ENCODE peak calls at places on chromosomes 13 and 19, in six cellular contexts. V, H, A, W, I and T are unnamed samples. For H3K27me3, the result is how much of the 10 kb centered on the place peaks cover.

GRCh38 chr13:113559061-113559460 is 25.5 kb upstream of the TFDP1 start:
- DNase-seq in V (no peak), H (no peak), A (no peak), W (no peak), I (no peak), T (no peak)

GRCh38 chr19:15432018-15432494 is 13.3 kb upstream of the AKAP8L start:
- DNase-seq in V (no peak), H (no peak), A (no peak), W (no peak), I (no peak), T (no peak)

GRCh38 chr13:112966776-112967175 is 2.2 kb upstream of the MCF2L start:
- DNase-seq in V (no peak), H (no peak), A (no peak), W (peak), I (peak), T (no peak)

GRCh38 chr19:33740811-33741396 is 55.8 kb upstream of the KCTD15 start:
- DNase-seq in V (no peak), H (peak), A (no peak), W (no peak), I (no peak), T (no peak)

GRCh38 chr13:109243311-109243951 is 543.0 kb downstream of the IRS2 start:
- DNase-seq in V (peak), H (peak), A (no peak), W (no peak), I (no peak), T (no peak)

GRCh38 chr13:26923824-26924605 is 163.4 kb upstream of the GPR12 start:
- DNase-seq in V (no peak), H (peak), A (no peak), W (no peak), I (no peak), T (no peak)

GRCh38 chr13:50513528-50513863 is 330.0 kb downstream of the DLEU7 start:
- DNase-seq in V (no peak), H (no peak), A (no peak), W (no peak), I (no peak), T (no peak)

GRCh38 chr13:94646904-94647303 is 45.2 kb downstream of the GPR180 start:
- DNase-seq in V (no peak), H (no peak), A (no peak), W (no peak), I (no peak), T (no peak)

GRCh38 chr13:108917581-108917980 is 288.2 kb downstream of the MYO16 start:
- DNase-seq in V (no peak), H (no peak), A (no peak), W (no peak), I (no peak), T (no peak)

GRCh38 chr13:75219479-75220237 is 262.3 kb downstream of the TBC1D4 start:
- DNase-seq in V (peak), H (peak), A (peak), W (peak), I (peak), T (peak)

GRCh38 chr13:45015300-45015699 is 26.0 kb downstream of the GPALPP1 start:
- DNase-seq in V (no peak), H (no peak), A (no peak), W (no peak), I (no peak), T (no peak)

GRCh38 chr13:27533155-27533643 is 82.8 kb upstream of the MTIF3 start:
- DNase-seq in V (peak), H (peak), A (no peak), W (peak), I (peak), T (no peak)

GRCh38 chr19:7450243-7451223 is 38.3 kb downstream of the PEX11G start:
- DNase-seq in V (peak), H (no peak), A (no peak), W (no peak), I (no peak), T (no peak)

GRCh38 chr13:112619730-112620639 is 32.0 kb upstream of the TUBGCP3 start:
- DNase-seq in V (no peak), H (no peak), A (no peak), W (no peak), I (no peak), T (no peak)

GRCh38 chr19:3094638-3095374 is 644 bp downstream of the GNA11 start:
- DNase-seq in V (no peak), H (no peak), A (no peak), W (no peak), I (no peak), T (no peak)

GRCh38 chr19:22882797-22883196 is 50.7 kb downstream of the ZNF723 start:
- DNase-seq in V (no peak), H (no peak), A (no peak), W (no peak), I (no peak), T (no peak)

GRCh38 chr13:46403851-46404731 is 17.0 kb upstream of the RUBCNL start:
- DNase-seq in V (no peak), H (no peak), A (no peak), W (no peak), I (no peak), T (no peak)

GRCh38 chr19:49337267-49338022 is 2.2 kb downstream of the CD37 start:
- DNase-seq in V (no peak), H (no peak), A (no peak), W (no peak), I (no peak), T (no peak)

GRCh38 chr19:53874384-53874995 is 6.8 kb downstream of the MYADM start:
- DNase-seq in V (no peak), H (no peak), A (no peak), W (no peak), I (no peak), T (no peak)
- H3K4me3 ChIP-seq in V (no peak), H (no peak), A (no peak), W (no peak), I (no peak), T (no peak)

GRCh38 chr13:97229699-97230098 is 7.6 kb downstream of the MBNL2 start:
- DNase-seq in V (no peak), H (no peak), A (no peak), W (no peak), I (no peak), T (no peak)
- H3K27me3 ChIP-seq in V (under half), H (under half), A (under half), W (under half), I (under half), T (under half)

DNA sequence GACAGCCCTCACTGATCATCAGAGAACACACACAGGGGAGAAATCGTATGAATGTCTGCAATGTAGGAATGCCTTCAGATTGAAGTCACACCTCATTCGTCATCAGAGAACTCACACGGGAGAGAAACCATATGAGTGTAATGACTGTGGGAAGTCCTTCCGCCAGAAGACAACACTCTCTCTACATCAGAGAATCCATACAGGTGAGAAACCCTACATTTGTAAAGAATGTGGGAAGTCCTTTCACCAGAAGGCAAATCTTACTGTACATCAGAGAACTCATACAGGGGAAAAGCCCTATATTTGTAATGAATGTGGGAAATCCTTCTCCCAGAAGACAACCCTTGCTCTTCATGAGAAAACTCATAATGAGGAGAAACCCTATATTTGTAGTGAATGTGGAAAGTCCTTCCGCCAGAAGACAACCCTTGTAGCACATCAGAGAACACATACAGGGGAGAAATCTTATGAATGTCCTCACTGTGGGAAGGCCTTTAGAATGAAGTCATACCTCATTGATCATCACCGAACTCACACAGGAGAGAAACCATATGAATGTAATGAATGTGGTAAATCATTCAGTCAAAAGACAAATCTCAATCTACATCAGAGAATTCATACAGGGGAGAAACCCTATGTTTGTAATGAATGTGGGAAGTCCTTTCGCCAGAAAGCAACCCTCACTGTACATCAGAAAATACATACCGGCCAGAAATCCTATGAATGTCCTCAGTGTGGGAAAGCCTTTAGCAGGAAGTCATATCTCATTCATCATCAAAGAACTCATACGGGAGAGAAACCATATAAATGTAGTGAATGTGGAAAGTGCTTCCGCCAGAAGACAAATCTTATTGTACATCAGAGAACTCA is 32.5 kb downstream of the ZNF567 start:
- DNase-seq in V (no peak), H (no peak), A (no peak), W (no peak), I (no peak), T (no peak)
- H3K4me3 ChIP-seq in V (no peak), H (no peak), A (peak), W (no peak), I (no peak), T (no peak)

GRCh38 chr19:38469151-38469550 is 35.7 kb downstream of the RYR1 start:
- DNase-seq in V (no peak), H (no peak), A (no peak), W (no peak), I (no peak), T (no peak)

GRCh38 chr19:38470788-38471480 is 37.4 kb downstream of the RYR1 start:
- DNase-seq in V (no peak), H (no peak), A (no peak), W (no peak), I (no peak), T (no peak)

GRCh38 chr19:38478273-38478971 is 44.9 kb downstream of the RYR1 start:
- DNase-seq in V (no peak), H (no peak), A (no peak), W (no peak), I (no peak), T (no peak)

GRCh38 chr19:38475176-38475575 is 41.7 kb downstream of the RYR1 start:
- DNase-seq in V (no peak), H (no peak), A (no peak), W (no peak), I (no peak), T (no peak)

DNA sequence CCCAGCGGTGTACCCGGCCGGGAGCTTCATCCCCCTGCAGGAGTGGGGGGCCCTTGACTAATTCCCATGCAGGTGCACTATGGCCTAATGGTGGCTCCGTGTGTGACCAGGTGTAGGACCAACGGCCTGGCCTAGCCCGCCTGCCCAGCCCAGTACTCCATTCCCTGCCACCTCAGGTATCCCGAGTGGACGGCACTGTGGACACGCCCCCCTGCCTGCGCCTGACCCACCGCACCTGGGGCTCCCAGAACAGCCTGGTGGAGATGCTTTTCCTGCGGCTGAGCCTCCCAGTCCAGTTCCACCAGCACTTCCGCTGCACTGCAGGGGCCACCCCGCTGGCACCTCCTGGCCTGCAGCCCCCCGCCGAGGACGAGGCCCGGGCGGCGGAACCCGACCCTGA is 39.7 kb downstream of the RYR1 start:
- DNase-seq in V (no peak), H (no peak), A (no peak), W (no peak), I (no peak), T (no peak)
- H3K27me3 ChIP-seq in V (under half), H (under half), A (under half), W (under half), I (under half), T (under half)